ENCODE peak calls at places on chromosomes 2 and 18, in six cellular contexts. P is WTC11; A is GM20000; U is activated T-cell treated with anti-CD3 and anti-CD28 coated beads for 1 hour; Z is stimulated activated CD8-positive, alpha-beta memory T cell treated with anti-CD3 and anti-CD28 coated beads, Interleukin-15, amount 100 ng/mL, for 24 hours; T is tibial artery. Q is an unnamed sample.

GRCh38 chr18:12703714-12704113 is 872 bp downstream of the PSMG2 start:
- DNase-seq in P (no peak), Z (no peak), U (no peak), T (no peak), A (no peak), Q (peak)

GRCh38 chr2:197425550-197425949 is 9.3 kb downstream of the SF3B1 start:
- DNase-seq in P (no peak), U (no peak), T (no peak), A (no peak), Z (no peak), Q (no peak)

GRCh38 chr18:5197032-5197434 is at the start of gene AKAIN1:
- DNase-seq in P (peak), A (peak), Z (no peak), T (no peak), U (no peak), Q (peak)

GRCh38 chr18:61639886-61640285 is 252.9 kb downstream of the RNF152 start:
- DNase-seq in Z (no peak), T (no peak), U (no peak), P (no peak), A (no peak), Q (no peak)

GRCh38 chr2:44120428-44120827 is 48.2 kb upstream of the PPM1B start:
- DNase-seq in A (no peak), U (no peak), Z (no peak), T (no peak), P (no peak), Q (peak)

GRCh38 chr18:9796933-9797549 is 88.7 kb upstream of the TXNDC2 start:
- DNase-seq in T (no peak), U (no peak), P (no peak), A (no peak), Z (no peak), Q (no peak)

GRCh38 chr2:239164281-239164871 is 236.4 kb downstream of the HDAC4 start:
- DNase-seq in A (no peak), U (no peak), P (no peak), T (peak), Z (no peak), Q (no peak)

GRCh38 chr2:80706541-80706940 is 402.0 kb upstream of the LRRTM1 start:
- DNase-seq in P (no peak), U (no peak), T (no peak), Z (no peak), A (no peak), Q (no peak)

GRCh38 chr2:2577366-2577765 is 246.3 kb upstream of the MYT1L start:
- DNase-seq in A (no peak), P (no peak), U (no peak), T (no peak), Z (no peak), Q (no peak)

GRCh38 chr2:235358981-235359471 is 134.8 kb upstream of the AGAP1 start:
- DNase-seq in Z (no peak), T (no peak), P (no peak), A (no peak), U (no peak), Q (no peak)

GRCh38 chr18:9792565-9793226 is 84.6 kb downstream of the RAB31 start:
- DNase-seq in U (no peak), Z (no peak), A (peak), T (no peak), P (peak), Q (peak)

GRCh38 chr2:10267551-10268465 is 34.9 kb upstream of the HPCAL1 start:
- DNase-seq in U (no peak), P (peak), A (no peak), T (peak), Z (no peak), Q (no peak)

GRCh38 chr2:111711270-111711669 is 172.7 kb downstream of the ANAPC1 start:
- DNase-seq in T (no peak), U (no peak), A (no peak), Z (no peak), P (no peak), Q (no peak)

GRCh38 chr2:162490795-162491470 is 147.0 kb downstream of the GCA start:
- DNase-seq in T (no peak), P (no peak), Z (no peak), A (no peak), U (no peak), Q (no peak)

GRCh38 chr2:85750509-85751299 is 3.1 kb upstream of the ATOH8 start:
- DNase-seq in P (peak), T (peak), U (peak), Z (no peak), A (peak), Q (peak)

GRCh38 chr2:239225921-239226561 is 174.8 kb downstream of the HDAC4 start:
- DNase-seq in U (no peak), T (peak), A (no peak), P (no peak), Z (no peak), Q (no peak)

GRCh38 chr2:70777450-70777849 is 9.4 kb upstream of the ADD2 start:
- DNase-seq in T (no peak), U (no peak), P (no peak), Z (no peak), A (no peak), Q (no peak)

GRCh38 chr2:232235206-232235605 is 143.3 kb upstream of the ALPP start:
- DNase-seq in U (no peak), T (no peak), Z (no peak), A (no peak), P (no peak), Q (no peak)

GRCh38 chr2:167132906-167133555 is 244.8 kb downstream of the XIRP2 start:
- DNase-seq in Z (no peak), A (no peak), U (no peak), P (no peak), T (no peak), Q (no peak)

GRCh38 chr18:34707670-34708069 is 2.4 kb upstream of the DTNA start:
- DNase-seq in A (no peak), T (peak), Z (no peak), U (no peak), P (no peak), Q (no peak)

GRCh38 chr2:121238828-121239227 is 46.2 kb downstream of the TFCP2L1 start:
- DNase-seq in Z (no peak), P (no peak), T (peak), U (no peak), A (no peak), Q (no peak)

GRCh38 chr18:48711651-48712486 is 173.0 kb downstream of the CTIF start:
- DNase-seq in A (peak), Z (no peak), T (no peak), U (no peak), P (peak), Q (peak)

GRCh38 chr2:216012133-216012829 is 1.1 kb downstream of the MREG start:
- DNase-seq in A (no peak), P (no peak), Z (no peak), T (no peak), U (no peak), Q (no peak)

GRCh38 chr2:51103205-51103604 is 71.3 kb upstream of the NRXN1 start:
- DNase-seq in Z (no peak), A (no peak), U (no peak), P (peak), T (no peak), Q (no peak)

GRCh38 chr2:235834781-235835180 is 333.4 kb downstream of the GBX2 start:
- DNase-seq in U (no peak), P (no peak), Z (no peak), T (no peak), A (no peak), Q (no peak)

GRCh38 chr2:165778653-165779451 is 15.2 kb downstream of the GALNT3 start:
- DNase-seq in P (peak), Z (no peak), U (no peak), A (peak), T (no peak), Q (peak)

GRCh38 chr18:26536032-26536431 is 12.3 kb downstream of the KCTD1 start:
- DNase-seq in P (no peak), A (no peak), U (no peak), T (no peak), Z (no peak), Q (no peak)

GRCh38 chr2:76279142-76279541 is 568.4 kb upstream of the GCFC2 start:
- DNase-seq in P (no peak), U (no peak), A (no peak), T (no peak), Z (no peak), Q (no peak)

GRCh38 chr2:159549234-159549633 is 67.1 kb downstream of the BAZ2B start:
- DNase-seq in Z (no peak), U (no peak), A (no peak), T (no peak), P (no peak), Q (no peak)

GRCh38 chr18:50830544-50830943 is 10.7 kb upstream of the MRO start:
- DNase-seq in A (peak), P (no peak), U (no peak), T (no peak), Z (no peak), Q (peak)